ENCODE peak calls at places on chromosomes 3 and 15, in eight cellular contexts. One of them, this sample, is unnamed.

GRCh38 chr3:179666030-179666429 is 13.2 kb downstream of the USP13 start:
- DNase-seq in epithelial cell of esophagus: no peak
- DNase-seq in NK-92 treated with Interleukin-12 subunit alpha and Interleukin-12 subunit beta, amount 100 ng/mL, for 24 hours: no peak
- DNase-seq in brain microvascular endothelial cell: no peak
- DNase-seq in NCI-H226: no peak
- DNase-seq in hypothalamus: no peak
- DNase-seq in adrenal gland: no peak
- DNase-seq in T follicular helper cell: no peak
- DNase-seq in this sample: no peak

GRCh38 chr15:85974742-85975141 is 104.9 kb upstream of the AGBL1 start:
- DNase-seq in epithelial cell of esophagus: no peak
- DNase-seq in NK-92 treated with Interleukin-12 subunit alpha and Interleukin-12 subunit beta, amount 100 ng/mL, for 24 hours: no peak
- DNase-seq in brain microvascular endothelial cell: no peak
- DNase-seq in NCI-H226: no peak
- DNase-seq in hypothalamus: no peak
- DNase-seq in adrenal gland: no peak
- DNase-seq in T follicular helper cell: no peak
- DNase-seq in this sample: no peak

GRCh38 chr3:185069583-185070030 is 83.3 kb downstream of the C3orf70 start:
- DNase-seq in epithelial cell of esophagus: no peak
- DNase-seq in NK-92 treated with Interleukin-12 subunit alpha and Interleukin-12 subunit beta, amount 100 ng/mL, for 24 hours: no peak
- DNase-seq in brain microvascular endothelial cell: no peak
- DNase-seq in NCI-H226: no peak
- DNase-seq in hypothalamus: no peak
- DNase-seq in adrenal gland: no peak
- DNase-seq in T follicular helper cell: no peak
- DNase-seq in this sample: no peak

GRCh38 chr3:63753567-63753966 is 65.5 kb upstream of the C3orf49 start:
- DNase-seq in epithelial cell of esophagus: peak; percentile 60
- DNase-seq in NK-92 treated with Interleukin-12 subunit alpha and Interleukin-12 subunit beta, amount 100 ng/mL, for 24 hours: no peak
- DNase-seq in brain microvascular endothelial cell: peak; percentile 13
- DNase-seq in NCI-H226: no peak
- DNase-seq in hypothalamus: no peak
- DNase-seq in adrenal gland: no peak
- DNase-seq in T follicular helper cell: no peak
- DNase-seq in this sample: no peak

GRCh38 chr3:73295511-73296257 is 234.2 kb downstream of the EBLN2 start:
- DNase-seq in epithelial cell of esophagus: no peak
- DNase-seq in NK-92 treated with Interleukin-12 subunit alpha and Interleukin-12 subunit beta, amount 100 ng/mL, for 24 hours: no peak
- DNase-seq in brain microvascular endothelial cell: no peak
- DNase-seq in NCI-H226: no peak
- DNase-seq in hypothalamus: no peak
- DNase-seq in adrenal gland: no peak
- DNase-seq in T follicular helper cell: no peak
- DNase-seq in this sample: no peak

GRCh38 chr3:67296039-67296892 is 298.2 kb downstream of the KBTBD8 start:
- DNase-seq in epithelial cell of esophagus: no peak
- DNase-seq in NK-92 treated with Interleukin-12 subunit alpha and Interleukin-12 subunit beta, amount 100 ng/mL, for 24 hours: no peak
- DNase-seq in brain microvascular endothelial cell: no peak
- DNase-seq in NCI-H226: no peak
- DNase-seq in hypothalamus: no peak
- DNase-seq in adrenal gland: no peak
- DNase-seq in T follicular helper cell: no peak
- DNase-seq in this sample: no peak

GRCh38 chr3:172512363-172512762 is 10.9 kb downstream of the TNFSF10 start:
- DNase-seq in epithelial cell of esophagus: no peak
- DNase-seq in NK-92 treated with Interleukin-12 subunit alpha and Interleukin-12 subunit beta, amount 100 ng/mL, for 24 hours: peak; percentile 23
- DNase-seq in brain microvascular endothelial cell: peak; percentile 52
- DNase-seq in NCI-H226: peak; percentile 57
- DNase-seq in hypothalamus: peak; percentile 17
- DNase-seq in adrenal gland: peak; percentile 67
- DNase-seq in T follicular helper cell: peak; percentile 17
- DNase-seq in this sample: no peak

GRCh38 chr3:8784676-8785435 is 15.4 kb upstream of the OXTR start:
- DNase-seq in epithelial cell of esophagus: no peak
- DNase-seq in NK-92 treated with Interleukin-12 subunit alpha and Interleukin-12 subunit beta, amount 100 ng/mL, for 24 hours: no peak
- DNase-seq in brain microvascular endothelial cell: no peak
- DNase-seq in NCI-H226: no peak
- DNase-seq in hypothalamus: peak; percentile 24
- DNase-seq in adrenal gland: no peak
- DNase-seq in T follicular helper cell: no peak
- DNase-seq in this sample: no peak

GRCh38 chr3:69288161-69288895 is 97.6 kb downstream of the FRMD4B start:
- DNase-seq in epithelial cell of esophagus: peak; percentile 15
- DNase-seq in NK-92 treated with Interleukin-12 subunit alpha and Interleukin-12 subunit beta, amount 100 ng/mL, for 24 hours: peak; percentile 48
- DNase-seq in brain microvascular endothelial cell: no peak
- DNase-seq in NCI-H226: peak; percentile 30
- DNase-seq in hypothalamus: no peak
- DNase-seq in adrenal gland: no peak
- DNase-seq in T follicular helper cell: no peak
- DNase-seq in this sample: no peak

GRCh38 chr3:61172684-61173083 is 78.6 kb downstream of the FHIT start:
- DNase-seq in epithelial cell of esophagus: no peak
- DNase-seq in NK-92 treated with Interleukin-12 subunit alpha and Interleukin-12 subunit beta, amount 100 ng/mL, for 24 hours: no peak
- DNase-seq in brain microvascular endothelial cell: no peak
- DNase-seq in NCI-H226: no peak
- DNase-seq in hypothalamus: no peak
- DNase-seq in adrenal gland: no peak
- DNase-seq in T follicular helper cell: no peak
- DNase-seq in this sample: no peak

GRCh38 chr15:52653451-52653964 is 25.7 kb downstream of the ATOSA start:
- DNase-seq in epithelial cell of esophagus: peak; percentile 95
- DNase-seq in NK-92 treated with Interleukin-12 subunit alpha and Interleukin-12 subunit beta, amount 100 ng/mL, for 24 hours: no peak
- DNase-seq in brain microvascular endothelial cell: peak; percentile 86
- DNase-seq in NCI-H226: peak; percentile 86
- DNase-seq in hypothalamus: no peak
- DNase-seq in adrenal gland: no peak
- DNase-seq in T follicular helper cell: no peak
- DNase-seq in this sample: no peak

GRCh38 chr3:132344666-132345280 is 27.6 kb downstream of the ACP3 start:
- DNase-seq in epithelial cell of esophagus: peak; percentile 78
- DNase-seq in NK-92 treated with Interleukin-12 subunit alpha and Interleukin-12 subunit beta, amount 100 ng/mL, for 24 hours: no peak
- DNase-seq in brain microvascular endothelial cell: no peak
- DNase-seq in NCI-H226: no peak
- DNase-seq in hypothalamus: no peak
- DNase-seq in adrenal gland: no peak
- DNase-seq in T follicular helper cell: no peak
- DNase-seq in this sample: no peak

GRCh38 chr3:197340521-197340871 is 42.1 kb upstream of the DLG1 start:
- DNase-seq in epithelial cell of esophagus: no peak
- DNase-seq in NK-92 treated with Interleukin-12 subunit alpha and Interleukin-12 subunit beta, amount 100 ng/mL, for 24 hours: no peak
- DNase-seq in brain microvascular endothelial cell: no peak
- DNase-seq in NCI-H226: no peak
- DNase-seq in hypothalamus: no peak
- DNase-seq in adrenal gland: no peak
- DNase-seq in T follicular helper cell: no peak
- DNase-seq in this sample: no peak

GRCh38 chr3:183260167-183260904 is 7.3 kb downstream of the B3GNT5 start:
- DNase-seq in epithelial cell of esophagus: no peak
- DNase-seq in NK-92 treated with Interleukin-12 subunit alpha and Interleukin-12 subunit beta, amount 100 ng/mL, for 24 hours: no peak
- DNase-seq in brain microvascular endothelial cell: no peak
- DNase-seq in NCI-H226: no peak
- DNase-seq in hypothalamus: no peak
- DNase-seq in adrenal gland: no peak
- DNase-seq in T follicular helper cell: no peak
- DNase-seq in this sample: no peak

This sample was measured in cerebellum.